ENCODE peak calls at places on chromosome 11, in nine cellular contexts. F, A, J, P, N, I, X, E and T are unnamed samples.

GRCh38 chr11:112977620-112978212 is 16.5 kb downstream of the NCAM1 start:
- DNase-seq in F (peak), A (peak), J (no peak), P (no peak), N (no peak), I (no peak), X (peak), E (peak), T (no peak)

GRCh38 chr11:64000026-64000739 is 13.9 kb downstream of the OTUB1 start:
- DNase-seq in F (peak), A (peak), J (peak), P (peak), N (peak), I (no peak), X (peak), E (no peak), T (peak)

GRCh38 chr11:67371549-67372231 is 1.7 kb downstream of the CLCF1 start:
- DNase-seq in F (no peak), A (peak), J (peak), P (peak), N (peak), I (no peak), X (no peak), E (peak), T (peak)

GRCh38 chr11:96113100-96113710 is 189.3 kb upstream of the MTMR2 start:
- DNase-seq in F (no peak), A (peak), J (peak), P (no peak), N (no peak), I (no peak), X (peak), E (no peak), T (no peak)

GRCh38 chr11:67437082-67437821 is at the start of gene PTPRCAP:
- DNase-seq in F (peak), A (no peak), J (no peak), P (no peak), N (peak), I (no peak), X (no peak), E (no peak), T (peak)

GRCh38 chr11:41413843-41414242 is 45.6 kb downstream of the LRRC4C start:
- DNase-seq in F (no peak), A (no peak), J (no peak), P (no peak), N (no peak), I (no peak), X (no peak), E (no peak), T (no peak)

GRCh38 chr11:94067010-94067409 is 45.9 kb downstream of the HEPHL1 start:
- DNase-seq in F (no peak), A (peak), J (no peak), P (no peak), N (no peak), I (no peak), X (no peak), E (no peak), T (no peak)

GRCh38 chr11:117199916-117200812 is 994 bp downstream of the TAGLN start:
- DNase-seq in F (no peak), A (no peak), J (no peak), P (no peak), N (no peak), I (no peak), X (no peak), E (no peak), T (no peak)

GRCh38 chr11:69497221-69497787 is 15.8 kb downstream of the LINC01488 start:
- DNase-seq in F (peak), A (peak), J (peak), P (peak), N (no peak), I (peak), X (peak), E (peak), T (no peak)

GRCh38 chr11:14969922-14970323 is 2.2 kb downstream of the CALCA start:
- DNase-seq in F (no peak), A (peak), J (peak), P (peak), N (peak), I (peak), X (no peak), E (peak), T (peak)

GRCh38 chr11:34632105-34632780 is 11.3 kb downstream of the EHF start:
- DNase-seq in F (peak), A (no peak), J (no peak), P (no peak), N (no peak), I (no peak), X (peak), E (no peak), T (no peak)

GRCh38 chr11:27910186-27910941 is 197.6 kb downstream of the KIF18A start:
- DNase-seq in F (no peak), A (peak), J (no peak), P (no peak), N (no peak), I (no peak), X (no peak), E (peak), T (no peak)

GRCh38 chr11:225734-226453 is 10.2 kb downstream of the SIRT3 start:
- DNase-seq in F (no peak), A (peak), J (no peak), P (no peak), N (no peak), I (no peak), X (no peak), E (peak), T (no peak)

GRCh38 chr11:113817162-113817561 is 37.6 kb downstream of the CLDN25 start:
- DNase-seq in F (no peak), A (peak), J (no peak), P (no peak), N (no peak), I (no peak), X (no peak), E (no peak), T (no peak)

GRCh38 chr11:106961048-106961447 is 57.2 kb downstream of the GUCY1A2 start:
- DNase-seq in F (no peak), A (peak), J (no peak), P (no peak), N (no peak), I (no peak), X (no peak), E (peak), T (no peak)

GRCh38 chr11:102244681-102245409 is 72.4 kb upstream of the BIRC3 start:
- DNase-seq in F (no peak), A (peak), J (no peak), P (no peak), N (no peak), I (peak), X (no peak), E (peak), T (no peak)

GRCh38 chr11:3022982-3023381 is 30.9 kb upstream of the NAP1L4 start:
- DNase-seq in F (no peak), A (peak), J (no peak), P (no peak), N (no peak), I (no peak), X (no peak), E (peak), T (no peak)

GRCh38 chr11:69974528-69974927 is 103.6 kb upstream of the ANO1 start:
- DNase-seq in F (no peak), A (no peak), J (no peak), P (no peak), N (no peak), I (no peak), X (no peak), E (no peak), T (no peak)

GRCh38 chr11:78164471-78164870 is 24.0 kb downstream of the KCTD21 start:
- DNase-seq in F (no peak), A (no peak), J (no peak), P (no peak), N (no peak), I (no peak), X (no peak), E (no peak), T (no peak)

GRCh38 chr11:59777104-59777503 is 21.9 kb downstream of the STX3 start:
- DNase-seq in F (no peak), A (no peak), J (no peak), P (no peak), N (no peak), I (no peak), X (no peak), E (no peak), T (no peak)

GRCh38 chr11:94557391-94557790 is 9.8 kb upstream of the PIWIL4 start:
- DNase-seq in F (no peak), A (peak), J (no peak), P (no peak), N (no peak), I (no peak), X (no peak), E (no peak), T (no peak)

GRCh38 chr11:1931326-1931725 is 11.8 kb downstream of the TNNT3 start:
- DNase-seq in F (peak), A (peak), J (no peak), P (no peak), N (no peak), I (no peak), X (no peak), E (no peak), T (no peak)

GRCh38 chr11:124640660-124641059 is 18.0 kb downstream of the TBRG1 start:
- DNase-seq in F (no peak), A (no peak), J (no peak), P (no peak), N (no peak), I (no peak), X (no peak), E (no peak), T (no peak)

GRCh38 chr11:67506426-67507032 is 1.4 kb upstream of the PITPNM1 start:
- DNase-seq in F (peak), A (no peak), J (no peak), P (no peak), N (no peak), I (no peak), X (no peak), E (no peak), T (no peak)

GRCh38 chr11:13720940-13721339 is 52.5 kb downstream of the FAR1 start:
- DNase-seq in F (no peak), A (peak), J (peak), P (no peak), N (no peak), I (no peak), X (no peak), E (peak), T (no peak)